ENCODE peak calls at places on chromosomes 1 and 21, in six cellular contexts. W, Z, M, O, Q and B are unnamed samples.

GRCh38 chr21:33286600-33287456 is 20.7 kb downstream of the IL10RB start:
- DNase-seq in M (no peak), Z (peak), W (no peak), Q (no peak), O (no peak), B (no peak)

GRCh38 chr21:45853703-45854342 is 127.7 kb upstream of the COL6A1 start:
- DNase-seq in Q (peak), W (no peak), Z (no peak), M (no peak), O (no peak), B (no peak)

GRCh38 chr21:18810136-18810535 is 406.6 kb upstream of the TMPRSS15 start:
- DNase-seq in Q (no peak), Z (no peak), W (no peak), O (no peak), M (no peak), B (no peak)

GRCh38 chr1:224498574-224499170 is 64.1 kb upstream of the WDR26 start:
- DNase-seq in W (no peak), Z (peak), O (no peak), M (peak), Q (no peak), B (peak)

GRCh38 chr21:31310750-31311149 is 33.3 kb downstream of the TIAM1 start:
- DNase-seq in Z (peak), W (no peak), M (no peak), Q (no peak), O (no peak), B (no peak)

GRCh38 chr1:107394301-107394700 is 253.5 kb downstream of the NTNG1 start:
- DNase-seq in Z (no peak), Q (no peak), M (no peak), W (no peak), O (no peak), B (no peak)

GRCh38 chr1:98458514-98459259 is 202.8 kb upstream of the SNX7 start:
- DNase-seq in M (no peak), Q (no peak), Z (no peak), O (no peak), W (no peak), B (no peak)

GRCh38 chr1:77951328-77951727 is 27.5 kb downstream of the FUBP1 start:
- DNase-seq in Q (no peak), M (no peak), O (no peak), Z (no peak), W (no peak), B (no peak)

GRCh38 chr1:104921552-104921951 is 1171.9 kb downstream of the AMY1C start:
- DNase-seq in W (no peak), Q (no peak), O (no peak), Z (peak), M (no peak), B (no peak)

GRCh38 chr1:11806307-11806936 is 431 bp downstream of the CLCN6 start:
- DNase-seq in W (peak), M (no peak), O (no peak), Z (peak), Q (no peak), B (peak)

GRCh38 chr1:44119525-44119924 is 904 bp downstream of the KLF17 start:
- DNase-seq in Q (no peak), Z (no peak), O (no peak), W (no peak), M (no peak), B (no peak)

GRCh38 chr1:4621646-4622045 is 32.8 kb upstream of the AJAP1 start:
- DNase-seq in O (no peak), W (no peak), M (no peak), Q (no peak), Z (no peak), B (no peak)

GRCh38 chr1:47881505-47882442 is 115.4 kb downstream of the TRABD2B start:
- DNase-seq in W (no peak), M (no peak), Z (peak), O (no peak), Q (no peak), B (no peak)

GRCh38 chr1:218294531-218294930 is 9.4 kb downstream of the RRP15 start:
- DNase-seq in W (no peak), O (no peak), Z (no peak), Q (no peak), M (no peak), B (no peak)

GRCh38 chr1:151563376-151563775 is 23.3 kb downstream of the TUFT1 start:
- DNase-seq in Q (no peak), Z (no peak), M (no peak), W (no peak), O (no peak), B (no peak)

GRCh38 chr1:187928288-187928687 is 1099.5 kb downstream of the PLA2G4A start:
- DNase-seq in Q (no peak), O (no peak), Z (peak), M (peak), W (peak), B (peak)

GRCh38 chr1:227273557-227273956 is 44.7 kb downstream of the CDC42BPA start:
- DNase-seq in M (peak), Z (no peak), O (no peak), Q (no peak), W (peak), B (peak)